ENCODE peak calls at places on chromosomes 11 and 22, in five cellular contexts. J is uterus, B is heart left ventricle, R is cardiac muscle cell, I is neuronal stem cell. S is an unnamed sample.

GRCh38 chr11:44621140-44621681 is 55.7 kb downstream of the CD82 start:
- DNase-seq in I (peak; percentile 81), B (peak; percentile 77), J (peak; percentile 72), R (peak; percentile 73), S (peak; percentile 82)

GRCh38 chr22:50396751-50397370 is 53.7 kb downstream of the PPP6R2 start:
- DNase-seq in J (no peak), B (no peak), R (no peak), I (no peak), S (no peak)

GRCh38 chr11:7020183-7020917 is at the start of the genes NLRP14 and ZNF214:
- DNase-seq in B (peak; percentile 93), I (peak; percentile 95), J (peak; percentile 96), R (peak; percentile 96), S (peak; percentile 94)

GRCh38 chr11:19080579-19080993 is 20.1 kb upstream of the MRGPRX2 start:
- DNase-seq in R (peak; percentile 82), B (peak; percentile 36), J (no peak), I (no peak), S (no peak)

GRCh38 chr22:36860438-36860820 is 377 bp upstream of the NCF4 start:
- DNase-seq in I (no peak), J (no peak), R (no peak), B (no peak), S (no peak)

GRCh38 chr22:37121887-37122591 is 12.5 kb upstream of the TMPRSS6 start:
- DNase-seq in R (peak; percentile 34), J (no peak), I (no peak), B (no peak), S (no peak)

GRCh38 chr11:87301785-87302540 is 264.2 kb downstream of the TMEM135 start:
- DNase-seq in R (no peak), B (no peak), I (no peak), J (no peak), S (no peak)

GRCh38 chr11:76107946-76108345 is 98.4 kb downstream of the WNT11 start:
- DNase-seq in R (no peak), J (no peak), I (no peak), B (no peak), S (no peak)

GRCh38 chr11:46238967-46239800 is 38.3 kb upstream of the CREB3L1 start:
- DNase-seq in J (peak; percentile 85), B (peak; percentile 90), R (peak; percentile 93), I (peak; percentile 89), S (peak; percentile 83)

GRCh38 chr11:63872833-63873201 is 33.9 kb downstream of the MARK2 start:
- DNase-seq in I (no peak), B (no peak), R (no peak), J (no peak), S (no peak)

GRCh38 chr11:118899706-118900360 is 16.1 kb downstream of the CXCR5 start:
- DNase-seq in I (no peak), B (no peak), R (no peak), J (no peak), S (no peak)

GRCh38 chr11:13269775-13270174 is 7.8 kb upstream of the BMAL1 start:
- DNase-seq in R (no peak), I (no peak), B (no peak), J (no peak), S (no peak)

GRCh38 chr22:45284705-45285305 is at the start of gene UPK3A:
- DNase-seq in I (peak; percentile 64), J (no peak), B (peak; percentile 77), R (peak; percentile 10), S (peak; percentile 85)

GRCh38 chr11:122922893-122923292 is 40.3 kb downstream of the JHY start:
- DNase-seq in J (no peak), I (no peak), R (no peak), B (no peak), S (no peak)

GRCh38 chr22:22853713-22854112 is 33.9 kb upstream of the IGLL5 start:
- DNase-seq in J (no peak), B (no peak), R (no peak), I (no peak), S (no peak)

GRCh38 chr11:67616431-67617242 is 9.9 kb downstream of the NDUFV1 start:
- DNase-seq in I (no peak), J (no peak), B (no peak), R (no peak), S (no peak)

GRCh38 chr11:130892847-130893246 is 23.4 kb downstream of the SNX19 start:
- DNase-seq in J (no peak), I (peak; percentile 83), R (no peak), B (no peak), S (no peak)

GRCh38 chr22:24983151-24983550 is 30.6 kb downstream of the KIAA1671 start:
- DNase-seq in R (no peak), I (no peak), B (no peak), J (no peak), S (no peak)

GRCh38 chr22:27107005-27107404 is 449.6 kb downstream of the MIAT start:
- DNase-seq in B (no peak), I (no peak), J (no peak), R (no peak), S (no peak)

GRCh38 chr11:130383363-130384168 is 44.8 kb downstream of the ADAMTS8 start:
- DNase-seq in B (no peak), I (peak; percentile 27), R (peak; percentile 80), J (no peak), S (no peak)

GRCh38 chr11:12769834-12770345 is 95.7 kb downstream of the TEAD1 start:
- DNase-seq in I (no peak), R (peak; percentile 90), B (no peak), J (no peak), S (no peak)

GRCh38 chr11:62604460-62605130 is 2.9 kb upstream of the MTA2 start:
- DNase-seq in B (peak; percentile 11), I (peak; percentile 70), J (no peak), R (no peak), S (no peak)

GRCh38 chr22:46613606-46613997 is 6.6 kb upstream of the GRAMD4 start:
- DNase-seq in B (no peak), J (no peak), I (no peak), R (no peak), S (no peak)

GRCh38 chr11:124644426-124645280 is 22.0 kb downstream of the TBRG1 start:
- DNase-seq in R (peak; percentile 89), J (peak; percentile 53), I (peak; percentile 80), B (peak; percentile 41), S (no peak)

GRCh38 chr22:29621761-29622526 is 18.5 kb downstream of the NF2 start:
- DNase-seq in J (no peak), R (peak; percentile 81), I (no peak), B (no peak), S (no peak)
- H3K4me1 ChIP-seq in J (peaks cover 9% of the 10 kb centered on the region), R (peaks cover 17% of the 10 kb centered on the region), I (peaks cover 5% of the 10 kb centered on the region), B (no peaks in the 10 kb centered on the region), S (no peaks in the 10 kb centered on the region)

GRCh38 chr11:133947298-133947905 is 9.4 kb downstream of the IGSF9B start:
- DNase-seq in B (peak; percentile 70), J (no peak), I (peak; percentile 66), R (peak; percentile 63), S (no peak)

GRCh38 chr11:133946018-133946417 is 10.8 kb downstream of the IGSF9B start:
- DNase-seq in I (no peak), B (no peak), J (no peak), R (no peak), S (no peak)

GRCh38 chr11:133950874-133951483 is 5.8 kb downstream of the IGSF9B start:
- DNase-seq in I (no peak), B (peak; percentile 88), J (no peak), R (no peak), S (no peak)

GRCh38 chr11:133946541-133947297 is 10.0 kb downstream of the IGSF9B start:
- DNase-seq in R (no peak), J (no peak), I (no peak), B (peak; percentile 72), S (no peak)

GRCh38 chr11:133948711-133949110 is 8.1 kb downstream of the IGSF9B start:
- DNase-seq in J (no peak), I (no peak), R (no peak), B (no peak), S (no peak)
- H3K4me1 ChIP-seq in J (peaks cover 47% of the 10 kb centered on the region), I (peaks cover 58% of the 10 kb centered on the region), R (peaks cover 33% of the 10 kb centered on the region), B (peaks cover 14% of the 10 kb centered on the region), S (no peaks in the 10 kb centered on the region)

DNA sequence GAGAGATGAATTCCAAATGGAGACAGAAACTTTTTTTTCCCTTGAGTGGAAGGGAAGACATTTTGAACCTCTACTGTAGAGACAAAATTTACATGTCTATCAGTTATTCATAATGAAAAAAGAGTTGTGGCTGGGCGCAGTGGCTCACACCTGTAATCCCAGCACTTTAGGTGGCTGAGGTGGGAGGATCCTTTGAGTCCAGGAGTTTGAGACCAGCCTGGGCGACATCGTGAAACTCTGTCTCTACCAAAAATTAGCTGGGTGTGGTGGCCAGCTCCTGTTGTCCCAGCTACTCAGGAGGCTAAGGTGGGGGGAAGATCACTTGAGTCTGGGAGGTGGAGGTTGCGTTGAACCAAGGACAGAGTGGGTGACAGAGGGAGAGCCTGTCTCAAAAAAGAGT is 4.1 kb downstream of the EED start:
- DNase-seq in I (no peak), R (no peak), J (no peak), B (no peak), S (no peak)
- H3K4me1 ChIP-seq in I (peaks cover 7% of the 10 kb centered on the region), R (peaks cover 39% of the 10 kb centered on the region), J (no peaks in the 10 kb centered on the region), B (no peaks in the 10 kb centered on the region), S (peaks cover 4% of the 10 kb centered on the region)

DNA sequence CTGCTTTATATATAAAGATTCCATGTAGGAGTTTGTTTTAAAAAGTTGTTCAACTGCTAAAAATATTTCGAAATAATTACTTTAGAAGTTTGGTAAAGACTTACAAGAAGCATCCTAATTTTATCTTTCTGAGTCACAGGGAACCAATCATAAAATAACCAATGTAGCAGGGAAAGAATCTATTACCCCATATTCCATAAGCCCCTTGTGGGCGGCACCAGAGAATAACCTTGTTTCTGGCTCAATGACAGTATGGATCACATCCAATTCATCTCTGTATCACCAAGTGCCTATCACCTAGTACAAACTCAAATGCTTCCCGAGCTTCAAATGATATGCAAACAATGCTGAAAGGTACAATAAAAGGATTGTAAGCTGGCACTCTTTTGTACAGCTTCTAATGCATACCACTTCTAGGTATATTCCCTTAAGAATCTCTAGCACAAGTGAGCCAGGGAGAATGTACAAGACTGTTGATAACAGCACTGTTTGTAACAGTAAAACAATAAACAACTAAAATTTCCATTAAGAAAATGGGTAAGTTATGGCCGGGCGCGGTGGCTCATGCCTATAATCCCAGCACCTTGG is 158.4 kb downstream of the ATG16L2 start:
- DNase-seq in B (no peak), R (peak; percentile 69), I (no peak), J (no peak), S (no peak)
- H3K4me1 ChIP-seq in B (no peaks in the 10 kb centered on the region), R (peaks cover 24% of the 10 kb centered on the region), I (no peaks in the 10 kb centered on the region), J (no peaks in the 10 kb centered on the region), S (no peaks in the 10 kb centered on the region)

GRCh38 chr11:70942593-70942992 is 309.8 kb downstream of the SHANK2 start:
- DNase-seq in R (no peak), B (no peak), J (no peak), I (no peak), S (no peak)
- H3K4me1 ChIP-seq in R (no peaks in the 10 kb centered on the region), B (no peaks in the 10 kb centered on the region), J (no peaks in the 10 kb centered on the region), I (no peaks in the 10 kb centered on the region), S (no peaks in the 10 kb centered on the region)